ENCODE peak calls at places on chromosomes 7 and 10, in seven cellular contexts. I is psoas muscle, H is heart left ventricle, E is endothelial cell of umbilical vein, V is IMR-90, P is esophagus muscularis mucosa, Q is K562. K is an unnamed sample.

GRCh38 chr7:17645500-17645899 is 294.8 kb downstream of the SNX13 start:
- DNase-seq in I (no peak), H (no peak), E (no peak), V (no peak), P (no peak), Q (no peak), K (no peak)

GRCh38 chr10:110471566-110472139 is 26.1 kb upstream of the DUSP5 start:
- DNase-seq in I (no peak), H (no peak), E (no peak), V (peak; percentile 89), P (no peak), Q (no peak), K (no peak)

GRCh38 chr10:27741173-27742091 is 4.2 kb downstream of the MKX start:
- DNase-seq in I (peak; percentile 18), H (peak; percentile 23), E (no peak), V (no peak), P (no peak), Q (no peak), K (no peak)

GRCh38 chr7:108016841-108017775 is 14.1 kb upstream of the LAMB1 start:
- DNase-seq in I (no peak), H (no peak), E (peak; percentile 87), V (peak; percentile 70), P (peak; percentile 72), Q (no peak), K (peak; percentile 58)

GRCh38 chr7:44077681-44078091 is 4.6 kb downstream of the POLM start:
- DNase-seq in I (no peak), H (peak; percentile 82), E (no peak), V (no peak), P (no peak), Q (no peak), K (no peak)

GRCh38 chr10:47091421-47091820 is 180.2 kb downstream of the PTPN20 start:
- DNase-seq in I (no peak), H (no peak), E (no peak), V (no peak), P (no peak), Q (no peak), K (no peak)

GRCh38 chr7:41874206-41874770 is 171.4 kb upstream of the INHBA start:
- DNase-seq in I (no peak), H (no peak), E (no peak), V (no peak), P (no peak), Q (no peak), K (no peak)

GRCh38 chr7:98902523-98902922 is 24.2 kb downstream of the TRRAP start:
- DNase-seq in I (no peak), H (no peak), E (no peak), V (no peak), P (no peak), Q (no peak), K (no peak)

GRCh38 chr10:129993621-129994020 is 29.5 kb upstream of the EBF3 start:
- DNase-seq in I (no peak), H (no peak), E (no peak), V (peak; percentile 56), P (no peak), Q (no peak), K (no peak)

GRCh38 chr7:132819648-132820047 is 243.4 kb upstream of the PLXNA4 start:
- DNase-seq in I (no peak), H (no peak), E (no peak), V (no peak), P (no peak), Q (no peak), K (no peak)

DNA sequence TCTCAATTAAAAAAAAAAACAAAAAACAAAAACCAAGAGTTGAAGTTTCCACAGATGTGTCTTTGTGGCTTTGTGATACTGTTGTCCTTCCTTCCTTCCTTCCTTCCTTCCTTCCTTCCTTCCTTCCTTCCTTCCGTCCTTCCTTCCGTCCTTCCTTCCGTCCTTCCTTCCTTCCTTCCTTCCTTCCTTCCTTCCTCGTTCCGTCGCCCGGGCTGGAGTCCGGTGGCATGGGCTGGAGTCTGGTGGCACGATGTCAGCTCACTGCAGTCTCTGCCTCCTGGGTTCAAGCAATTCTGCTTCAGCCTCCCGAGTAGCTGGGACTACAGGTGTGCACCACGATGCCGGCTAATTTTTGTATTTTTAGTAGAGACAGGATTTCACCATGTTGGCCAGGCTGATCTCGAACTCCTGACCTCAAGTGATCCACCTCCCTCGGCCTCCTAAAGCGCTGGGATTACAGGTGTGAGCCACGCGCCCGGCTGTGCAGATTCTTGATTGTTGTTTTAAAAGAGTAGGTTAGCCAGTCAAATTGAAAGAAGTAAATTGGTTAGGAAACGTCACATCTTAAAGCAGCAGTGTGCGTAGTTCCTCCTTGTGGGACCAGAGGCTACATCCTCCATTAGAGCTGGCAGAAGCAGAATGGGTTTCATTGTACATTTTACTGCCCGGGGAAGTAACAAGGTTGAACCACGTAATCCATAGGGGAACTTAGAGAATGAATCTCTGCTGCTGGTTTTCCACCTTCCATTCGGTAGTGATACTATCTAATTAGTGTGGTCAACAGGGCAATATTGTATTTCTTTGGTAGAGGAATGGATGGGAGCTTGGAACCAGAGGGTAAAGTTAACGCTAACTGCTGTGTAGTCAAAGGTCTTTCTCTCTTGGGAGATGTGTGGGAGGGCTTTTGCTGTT is 20.6 kb downstream of the DNAJB6 start:
- DNase-seq in I (no peak), H (no peak), E (no peak), V (no peak), P (no peak), Q (no peak), K (no peak)
- H3K4me1 ChIP-seq in I (peaks cover 91% of the 10 kb centered on the region), H (peaks cover 82% of the 10 kb centered on the region), E (no peaks in the 10 kb centered on the region), V (peaks cover 19% of the 10 kb centered on the region), P (peaks cover 71% of the 10 kb centered on the region), Q (peaks cover 9% of the 10 kb centered on the region), K (peaks cover 3% of the 10 kb centered on the region)

GRCh38 chr7:23474829-23475578 is 4.7 kb upstream of the IGF2BP3 start:
- DNase-seq in I (no peak), H (no peak), E (peak; percentile 69), V (no peak), P (no peak), Q (no peak), K (no peak)

GRCh38 chr7:23473848-23474097 is 3.5 kb upstream of the IGF2BP3 start:
- DNase-seq in I (no peak), H (no peak), E (no peak), V (no peak), P (peak; percentile 50), Q (no peak), K (no peak)

GRCh38 chr7:23475579-23475844 is 5.2 kb upstream of the IGF2BP3 start:
- DNase-seq in I (no peak), H (no peak), E (no peak), V (no peak), P (no peak), Q (no peak), K (no peak)

GRCh38 chr7:23472974-23473847 is 2.9 kb upstream of the IGF2BP3 start:
- DNase-seq in I (no peak), H (no peak), E (peak; percentile 32), V (no peak), P (peak; percentile 53), Q (no peak), K (no peak)

GRCh38 chr7:23474098-23474828 is 4.0 kb upstream of the IGF2BP3 start:
- DNase-seq in I (peak; percentile 69), H (peak; percentile 77), E (peak; percentile 95), V (peak; percentile 95), P (peak; percentile 91), Q (peak; percentile 97), K (peak; percentile 98)
- H3K4me3 ChIP-seq in I (peak overlapping the region; percentile 56), H (peak overlapping the region; percentile 13), E (peak overlapping the region; percentile 74), V (peak overlapping the region; percentile 83), P (peak overlapping the region; percentile 29), Q (peak overlapping the region; percentile 66), K (peak overlapping the region; percentile 72)

GRCh38 chr10:101113890-101114403 is 17.2 kb upstream of the TLX1 start:
- DNase-seq in I (no peak), H (no peak), E (no peak), V (no peak), P (no peak), Q (no peak), K (no peak)

GRCh38 chr10:101110856-101111523 is 20.1 kb upstream of the TLX1 start:
- DNase-seq in I (no peak), H (no peak), E (no peak), V (no peak), P (no peak), Q (no peak), K (no peak)

GRCh38 chr10:101111547-101111946 is 19.6 kb upstream of the TLX1 start:
- DNase-seq in I (no peak), H (no peak), E (no peak), V (no peak), P (no peak), Q (no peak), K (no peak)

GRCh38 chr10:101116754-101117153 is 14.3 kb upstream of the TLX1 start:
- DNase-seq in I (no peak), H (no peak), E (no peak), V (no peak), P (no peak), Q (no peak), K (no peak)

DNA sequence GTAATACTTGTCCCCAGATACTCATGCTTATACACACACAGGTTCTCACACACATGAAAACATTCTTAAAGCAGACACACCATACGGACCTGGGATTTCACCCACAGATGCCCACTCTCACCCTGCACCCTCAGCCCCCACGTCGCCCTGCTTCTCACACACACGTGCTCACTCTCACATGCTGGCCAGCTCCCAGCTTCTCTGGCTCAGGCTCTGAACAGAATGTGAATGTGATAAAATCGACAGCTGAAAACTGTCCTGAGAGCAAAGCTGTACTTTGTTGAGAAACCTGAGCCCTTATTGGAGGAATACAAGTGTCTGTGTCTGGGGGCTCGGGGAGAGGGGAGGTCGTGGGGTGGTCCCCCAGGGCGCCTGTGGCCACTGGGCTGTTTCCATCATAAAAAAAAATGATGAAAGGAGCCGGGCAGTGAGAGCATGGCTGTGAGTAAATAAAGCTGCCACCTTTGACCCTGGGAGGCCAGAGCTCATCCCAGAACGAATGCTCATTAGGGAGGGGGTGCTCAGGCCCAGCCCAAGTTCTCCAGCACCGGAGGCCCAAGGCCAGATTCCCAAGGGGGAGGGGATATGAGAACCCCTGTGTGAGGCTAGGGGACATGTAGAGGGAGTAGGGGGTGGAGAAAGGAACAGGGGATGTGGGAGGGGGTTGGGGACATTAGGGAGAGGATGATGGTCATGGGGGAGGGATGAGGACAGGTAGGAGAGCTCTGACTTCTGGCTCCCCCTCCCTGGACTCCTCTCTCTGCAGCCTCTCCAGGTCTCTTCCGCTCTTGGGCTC is 18.1 kb upstream of the TLX1 start:
- DNase-seq in I (no peak), H (no peak), E (no peak), V (no peak), P (no peak), Q (no peak), K (no peak)
- H3K27me3 ChIP-seq in I (no peaks in the 10 kb centered on the region), H (peaks cover 77% of the 10 kb centered on the region), E (peaks cover 10% of the 10 kb centered on the region), V (peaks cover 69% of the 10 kb centered on the region), P (peaks cover 3% of the 10 kb centered on the region), Q (peaks cover 3% of the 10 kb centered on the region), K (peaks cover 29% of the 10 kb centered on the region)

GRCh38 chr10:113093188-113094113 is 143.4 kb downstream of the TCF7L2 start:
- DNase-seq in I (no peak), H (no peak), E (peak; percentile 77), V (peak; percentile 77), P (no peak), Q (no peak), K (peak; percentile 7)

GRCh38 chr10:113096111-113097045 is 146.3 kb downstream of the TCF7L2 start:
- DNase-seq in I (no peak), H (no peak), E (no peak), V (no peak), P (no peak), Q (no peak), K (no peak)

GRCh38 chr10:113094114-113094486 is 144.1 kb downstream of the TCF7L2 start:
- DNase-seq in I (no peak), H (no peak), E (peak; percentile 26), V (peak; percentile 69), P (no peak), Q (no peak), K (peak; percentile 1)

GRCh38 chr10:113097046-113097415 is 147.0 kb downstream of the TCF7L2 start:
- DNase-seq in I (no peak), H (no peak), E (no peak), V (no peak), P (no peak), Q (no peak), K (no peak)

GRCh38 chr10:113095419-113095818 is 145.4 kb downstream of the TCF7L2 start:
- DNase-seq in I (no peak), H (no peak), E (no peak), V (no peak), P (no peak), Q (no peak), K (no peak)
- H3K4me1 ChIP-seq in I (no peaks in the 10 kb centered on the region), H (peaks cover 52% of the 10 kb centered on the region), E (peaks cover 26% of the 10 kb centered on the region), V (peaks cover 14% of the 10 kb centered on the region), P (peaks cover 16% of the 10 kb centered on the region), Q (peaks cover 6% of the 10 kb centered on the region), K (peaks cover 11% of the 10 kb centered on the region)

K was measured in HAP-1.